ENCODE peak calls at places on chromosomes 16 and 17, in five cellular contexts. J is Panc1, W is prostate gland, P is spleen, B is K562. T is an unnamed sample.

GRCh38 chr16:26856271-26856670 is 210.5 kb upstream of the C16orf82 start:
- DNase-seq in B (no peak), J (no peak), P (no peak), W (no peak), T (no peak)

GRCh38 chr17:77450742-77451270 is 310.0 kb downstream of the SEC14L1 start:
- DNase-seq in B (no peak), W (no peak), P (no peak), J (no peak), T (no peak)

GRCh38 chr17:33266611-33267010 is 26.5 kb downstream of the ASIC2 start:
- DNase-seq in J (no peak), P (no peak), W (no peak), B (no peak), T (no peak)

GRCh38 chr17:64291268-64291851 is 28.3 kb upstream of the TEX2 start:
- DNase-seq in P (no peak), W (no peak), B (peak), J (no peak), T (no peak)

GRCh38 chr17:48236681-48237134 is 129.1 kb downstream of the SNX11 start:
- DNase-seq in J (no peak), B (no peak), W (no peak), P (no peak), T (no peak)

GRCh38 chr16:4410335-4411075 is 5.9 kb downstream of the CORO7 start:
- DNase-seq in W (peak), B (no peak), J (no peak), P (no peak), T (peak)

GRCh38 chr16:75391254-75391653 is 42.0 kb downstream of the CFDP1 start:
- DNase-seq in B (no peak), J (no peak), W (no peak), P (no peak), T (no peak)

GRCh38 chr17:72223816-72224215 is 103.0 kb downstream of the SOX9 start:
- DNase-seq in B (no peak), W (no peak), P (no peak), J (no peak), T (no peak)

GRCh38 chr17:30005709-30006320 is 64.4 kb downstream of the EFCAB5 start:
- DNase-seq in W (no peak), P (no peak), B (no peak), J (no peak), T (no peak)

GRCh38 chr17:80518392-80518791 is 26.2 kb upstream of the RPTOR start:
- DNase-seq in B (no peak), J (no peak), W (no peak), P (no peak), T (no peak)
- TF ChIP-seq POLR2AphosphoS5 in B (no peak), J (no peak), W (no peak), P (no peak), T (no peak)

GRCh38 chr16:31009120-31009519 is 1.3 kb downstream of the STX1B start:
- DNase-seq in J (no peak), P (no peak), B (no peak), W (no peak), T (no peak)

GRCh38 chr16:31010539-31010938 is at the start of gene STX1B:
- DNase-seq in J (no peak), B (peak), P (no peak), W (no peak), T (no peak)

GRCh38 chr16:31008154-31008950 is 2.1 kb downstream of the STX1B start:
- DNase-seq in J (no peak), P (no peak), B (no peak), W (no peak), T (no peak)

GRCh38 chr16:31010943-31011342 is 505 bp upstream of the STX1B start:
- DNase-seq in J (no peak), W (no peak), B (no peak), P (no peak), T (no peak)

DNA sequence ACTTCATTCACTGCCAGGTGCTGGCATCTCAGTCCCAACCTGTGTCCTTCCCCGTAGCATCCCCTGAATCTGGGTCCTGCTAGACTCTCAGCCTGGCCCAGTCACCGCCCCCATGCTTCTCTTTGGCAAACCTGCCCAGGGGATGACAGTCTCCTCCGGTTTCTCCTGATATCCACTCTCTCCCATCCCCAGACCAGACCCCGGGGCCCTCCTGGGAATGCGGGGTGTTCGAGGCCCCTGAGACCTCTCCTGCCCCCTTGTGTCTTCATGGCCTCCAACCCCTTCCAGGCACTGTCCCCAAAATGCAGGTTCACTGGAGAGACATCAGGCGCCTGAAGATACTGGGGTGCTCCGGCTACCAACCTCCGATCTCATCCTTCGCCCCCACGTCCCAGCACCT is 544 bp downstream of the STX1B start:
- DNase-seq in W (no peak), P (no peak), J (no peak), B (no peak), T (no peak)
- H3K4me3 ChIP-seq in W (no peak), P (no peak), J (no peak), B (no peak), T (no peak)

GRCh38 chr16:66935319-66936011 is at the start of gene CES2:
- DNase-seq in W (peak), B (peak), P (peak), J (no peak), T (peak)

GRCh38 chr16:66936889-66937554 is 1.7 kb downstream of the CES2 start:
- DNase-seq in J (no peak), P (no peak), B (no peak), W (peak), T (no peak)

GRCh38 chr16:66934138-66934838 is at the start of gene CIAO2B:
- DNase-seq in B (peak), J (no peak), P (peak), W (peak), T (peak)

GRCh38 chr16:66937725-66938337 is 2.5 kb downstream of the CES2 start:
- DNase-seq in P (no peak), W (no peak), J (no peak), B (no peak), T (no peak)

DNA sequence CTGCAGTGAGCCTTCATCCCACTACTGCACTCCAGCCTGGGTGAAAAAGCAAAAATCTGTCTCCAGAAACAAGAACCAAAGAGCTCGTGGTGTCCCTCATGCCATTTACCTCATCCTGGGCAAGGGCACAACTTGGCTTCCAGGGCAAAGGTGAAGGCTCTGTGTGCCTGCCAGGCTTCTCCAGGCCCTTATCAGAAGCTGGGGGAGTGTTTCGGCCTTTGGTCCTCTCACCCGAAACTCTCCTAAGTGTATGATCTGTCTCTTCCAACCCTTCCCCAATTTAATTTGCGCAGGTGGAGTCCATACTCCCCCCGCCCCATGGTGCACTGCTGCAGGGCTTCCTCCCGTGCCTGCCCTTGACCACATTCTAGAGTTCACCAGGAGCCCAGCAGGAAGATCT is 1.1 kb downstream of the CES2 start:
- DNase-seq in P (no peak), W (no peak), B (no peak), J (no peak), T (no peak)
- TF ChIP-seq POLR2AphosphoS5 in P (no peak), W (no peak), B (no peak), J (no peak), T (no peak)

DNA sequence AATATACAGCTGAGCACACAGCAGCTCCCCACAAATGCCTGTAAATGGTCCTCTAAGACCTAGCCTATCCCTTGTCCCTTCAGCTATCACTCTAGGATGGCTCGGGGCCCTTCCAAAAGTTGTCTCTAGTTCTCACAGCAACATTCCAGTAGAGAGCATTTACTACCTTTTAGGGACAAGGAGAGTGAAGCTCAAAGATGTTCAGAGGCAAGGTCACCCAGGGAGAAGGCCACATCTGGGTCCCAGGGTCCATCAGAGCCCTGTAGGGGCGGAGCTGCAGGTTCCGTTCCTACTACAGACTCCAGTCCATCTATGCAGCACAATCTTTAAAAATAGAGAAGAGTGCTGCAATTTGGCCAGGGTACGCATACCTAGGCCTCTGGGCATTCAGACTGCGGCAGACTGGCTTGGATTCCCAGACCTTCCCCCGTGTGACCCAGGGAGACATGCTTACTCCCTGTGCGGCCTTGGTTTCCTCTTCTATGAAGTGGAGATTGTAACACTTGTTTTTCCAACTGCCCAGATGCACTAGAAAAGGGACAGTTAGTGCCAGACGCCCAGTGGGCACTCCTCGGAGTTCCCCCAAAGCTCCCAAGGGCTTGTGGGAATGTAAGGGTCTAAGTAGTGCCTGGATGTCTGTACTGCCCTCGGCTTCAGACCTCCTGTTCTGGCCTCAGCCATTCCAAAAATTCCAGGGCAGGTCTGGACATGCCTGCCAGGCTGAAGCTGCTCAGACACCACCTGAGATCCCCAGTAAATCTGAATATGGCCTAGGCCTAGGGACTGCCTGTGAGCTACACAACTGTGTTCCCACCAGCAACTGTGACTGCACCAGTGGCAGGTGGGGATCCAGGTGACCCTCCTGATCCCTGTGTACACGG is 2.5 kb downstream of the SLC12A4 start:
- DNase-seq in B (no peak), J (no peak), W (no peak), P (no peak), T (no peak)
- H3K4me3 ChIP-seq in B (no peak), J (no peak), W (no peak), P (no peak), T (peak)

DNA sequence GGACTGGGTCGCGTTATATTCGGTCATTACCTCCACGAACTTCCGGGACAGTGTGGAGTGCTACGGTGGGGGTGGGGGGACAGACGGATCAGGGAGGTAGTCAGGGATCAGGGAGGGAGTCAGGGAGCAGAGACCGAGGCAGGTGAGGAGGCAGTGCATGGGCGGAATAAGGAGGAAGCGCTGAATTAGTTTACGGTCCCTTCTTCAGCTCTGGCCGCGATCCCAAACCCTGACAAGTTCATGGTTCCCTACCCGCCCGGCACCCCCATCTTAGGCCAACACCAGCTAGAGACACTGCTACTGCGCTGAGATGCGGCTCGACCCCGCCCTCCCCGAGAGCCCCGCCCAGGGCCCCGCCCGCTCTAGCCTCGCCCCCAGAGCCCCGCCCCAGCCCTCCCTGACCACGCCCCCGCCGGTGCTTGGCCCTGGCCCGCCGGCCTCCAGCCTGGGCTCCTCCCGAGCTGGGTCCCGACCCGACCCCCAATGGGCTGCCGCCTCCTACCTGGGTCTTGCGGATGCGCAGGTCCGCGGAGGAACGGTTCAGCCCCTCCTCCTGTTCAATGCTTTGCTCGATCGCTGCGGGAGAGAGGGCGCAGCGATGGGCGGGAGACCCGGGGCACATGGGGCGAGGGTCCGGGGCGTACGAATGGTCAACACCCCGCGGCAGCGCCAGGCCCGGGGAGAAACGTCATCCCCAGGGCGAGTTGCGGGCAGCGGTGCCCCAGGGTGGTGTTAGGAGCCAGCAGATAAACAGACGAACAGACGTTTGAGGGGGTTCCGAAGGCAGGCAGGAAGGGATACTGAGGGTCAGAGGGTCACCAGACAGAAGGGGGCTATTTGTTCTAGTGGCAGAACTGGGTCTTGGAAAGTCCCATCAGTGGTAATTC is 12.2 kb downstream of the HSD3B7 start:
- DNase-seq in J (peak), P (peak), B (peak), W (peak), T (peak)
- TF ChIP-seq POLR2AphosphoS5 in J (peak), P (peak), B (peak), W (peak), T (no peak)

DNA sequence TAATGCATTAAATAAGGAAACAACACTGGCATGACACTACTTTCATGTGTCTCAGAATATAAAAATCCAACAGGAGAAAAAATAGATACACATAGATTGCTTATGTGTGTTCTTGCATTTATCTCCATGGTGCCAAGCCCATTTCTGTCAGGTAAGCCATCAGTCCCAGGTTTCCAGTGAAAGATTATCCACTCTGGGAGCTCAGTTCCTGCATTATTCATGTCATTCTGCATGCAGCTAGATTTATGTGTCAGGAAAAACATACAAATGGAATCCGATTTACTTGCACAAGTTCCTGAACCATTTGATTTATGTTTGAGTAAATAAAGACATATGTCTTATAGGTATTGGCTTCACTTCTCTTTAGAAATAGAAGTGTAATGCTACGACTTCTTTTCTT is 569.7 kb downstream of the KCNJ2 start:
- DNase-seq in P (no peak), J (no peak), B (no peak), W (no peak), T (no peak)
- H3K4me3 ChIP-seq in P (no peak), J (no peak), B (no peak), W (no peak), T (no peak)

DNA sequence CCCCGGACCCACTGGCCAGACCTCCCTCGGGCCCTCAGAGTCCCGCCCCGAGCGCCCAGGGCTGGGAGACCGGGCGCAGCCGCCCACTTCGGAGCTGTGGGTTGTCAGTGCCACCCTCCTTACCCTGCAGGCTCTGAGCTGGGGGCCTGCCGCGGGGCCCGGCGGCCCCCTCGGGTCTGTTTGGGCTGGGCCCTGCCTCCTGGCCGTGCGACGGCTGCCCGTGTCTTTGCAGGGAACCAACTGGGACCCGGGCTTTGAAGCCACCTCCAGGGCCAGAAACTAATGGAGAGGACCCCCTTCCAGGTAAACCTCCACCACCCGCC is 443 bp downstream of the TEDC2 start:
- DNase-seq in J (no peak), P (no peak), B (no peak), W (no peak), T (no peak)
- TF ChIP-seq POLR2AphosphoS5 in J (no peak), P (no peak), B (no peak), W (no peak), T (no peak)

GRCh38 chr17:38925263-38925995 is at the start of gene LASP1NB:
- DNase-seq in P (peak), J (no peak), W (no peak), B (no peak), T (no peak)
- H3K4me3 ChIP-seq in P (no peak), J (no peak), W (no peak), B (no peak), T (no peak)